ENCODE peak calls at places on chromosomes 6 and 20, in four cellular contexts. One of them, this sample, is unnamed.

GRCh38 chr6:111871207-111871606 is 2.0 kb downstream of the FYN start:
- ATAC-seq in natural killer cell treated with Interleukin-12 subunit alpha and Interleukin-12 subunit beta and Interleukin-15 and Interleukin-18, amount 100 ng/mL, for 72 hours: peak
- ATAC-seq in SK-N-SH treated with all-trans-retinoic acid at 6 μM for 48 hours: no peak
- ATAC-seq in right lobe of liver: no peak
- ATAC-seq in this sample: no peak

GRCh38 chr6:22827760-22828159 is 258.4 kb downstream of the HDGFL1 start:
- ATAC-seq in natural killer cell treated with Interleukin-12 subunit alpha and Interleukin-12 subunit beta and Interleukin-15 and Interleukin-18, amount 100 ng/mL, for 72 hours: no peak
- ATAC-seq in SK-N-SH treated with all-trans-retinoic acid at 6 μM for 48 hours: peak
- ATAC-seq in right lobe of liver: no peak
- ATAC-seq in this sample: no peak

GRCh38 chr20:35146299-35146921 is 726 bp downstream of the EDEM2 start:
- ATAC-seq in natural killer cell treated with Interleukin-12 subunit alpha and Interleukin-12 subunit beta and Interleukin-15 and Interleukin-18, amount 100 ng/mL, for 72 hours: no peak
- ATAC-seq in SK-N-SH treated with all-trans-retinoic acid at 6 μM for 48 hours: peak
- ATAC-seq in right lobe of liver: peak
- ATAC-seq in this sample: peak

GRCh38 chr6:154872605-154873004 is 122.5 kb upstream of the TIAM2 start:
- ATAC-seq in natural killer cell treated with Interleukin-12 subunit alpha and Interleukin-12 subunit beta and Interleukin-15 and Interleukin-18, amount 100 ng/mL, for 72 hours: no peak
- ATAC-seq in SK-N-SH treated with all-trans-retinoic acid at 6 μM for 48 hours: peak
- ATAC-seq in right lobe of liver: no peak
- ATAC-seq in this sample: no peak

GRCh38 chr6:149501201-149501600 is 16.4 kb upstream of the ZC3H12D start:
- ATAC-seq in natural killer cell treated with Interleukin-12 subunit alpha and Interleukin-12 subunit beta and Interleukin-15 and Interleukin-18, amount 100 ng/mL, for 72 hours: no peak
- ATAC-seq in SK-N-SH treated with all-trans-retinoic acid at 6 μM for 48 hours: no peak
- ATAC-seq in right lobe of liver: no peak
- ATAC-seq in this sample: no peak

GRCh38 chr6:17884501-17885039 is 102.9 kb downstream of the KIF13A start:
- ATAC-seq in natural killer cell treated with Interleukin-12 subunit alpha and Interleukin-12 subunit beta and Interleukin-15 and Interleukin-18, amount 100 ng/mL, for 72 hours: peak
- ATAC-seq in SK-N-SH treated with all-trans-retinoic acid at 6 μM for 48 hours: no peak
- ATAC-seq in right lobe of liver: peak
- ATAC-seq in this sample: no peak

GRCh38 chr6:143962644-143962929 is 45.5 kb downstream of the PLAGL1 start:
- ATAC-seq in natural killer cell treated with Interleukin-12 subunit alpha and Interleukin-12 subunit beta and Interleukin-15 and Interleukin-18, amount 100 ng/mL, for 72 hours: no peak
- ATAC-seq in SK-N-SH treated with all-trans-retinoic acid at 6 μM for 48 hours: no peak
- ATAC-seq in right lobe of liver: no peak
- ATAC-seq in this sample: no peak

GRCh38 chr20:4193053-4193452 is 177.7 kb upstream of the RNF24 start:
- ATAC-seq in natural killer cell treated with Interleukin-12 subunit alpha and Interleukin-12 subunit beta and Interleukin-15 and Interleukin-18, amount 100 ng/mL, for 72 hours: no peak
- ATAC-seq in SK-N-SH treated with all-trans-retinoic acid at 6 μM for 48 hours: no peak
- ATAC-seq in right lobe of liver: no peak
- ATAC-seq in this sample: no peak

GRCh38 chr6:111445786-111446395 is 37.1 kb downstream of the REV3L start:
- ATAC-seq in natural killer cell treated with Interleukin-12 subunit alpha and Interleukin-12 subunit beta and Interleukin-15 and Interleukin-18, amount 100 ng/mL, for 72 hours: no peak
- ATAC-seq in SK-N-SH treated with all-trans-retinoic acid at 6 μM for 48 hours: peak
- ATAC-seq in right lobe of liver: no peak
- ATAC-seq in this sample: no peak

GRCh38 chr6:40550096-40550731 is 37.0 kb downstream of the LRFN2 start:
- ATAC-seq in natural killer cell treated with Interleukin-12 subunit alpha and Interleukin-12 subunit beta and Interleukin-15 and Interleukin-18, amount 100 ng/mL, for 72 hours: peak
- ATAC-seq in SK-N-SH treated with all-trans-retinoic acid at 6 μM for 48 hours: peak
- ATAC-seq in right lobe of liver: peak
- ATAC-seq in this sample: peak

GRCh38 chr20:24672886-24673677 is 203.7 kb downstream of the SYNDIG1 start:
- ATAC-seq in natural killer cell treated with Interleukin-12 subunit alpha and Interleukin-12 subunit beta and Interleukin-15 and Interleukin-18, amount 100 ng/mL, for 72 hours: no peak
- ATAC-seq in SK-N-SH treated with all-trans-retinoic acid at 6 μM for 48 hours: peak
- ATAC-seq in right lobe of liver: no peak
- ATAC-seq in this sample: no peak

GRCh38 chr6:3325210-3325609 is 66.5 kb downstream of the PSMG4 start:
- ATAC-seq in natural killer cell treated with Interleukin-12 subunit alpha and Interleukin-12 subunit beta and Interleukin-15 and Interleukin-18, amount 100 ng/mL, for 72 hours: no peak
- ATAC-seq in SK-N-SH treated with all-trans-retinoic acid at 6 μM for 48 hours: peak
- ATAC-seq in right lobe of liver: no peak
- ATAC-seq in this sample: no peak

GRCh38 chr20:63551068-63551467 is 2.9 kb upstream of the FNDC11 start:
- ATAC-seq in natural killer cell treated with Interleukin-12 subunit alpha and Interleukin-12 subunit beta and Interleukin-15 and Interleukin-18, amount 100 ng/mL, for 72 hours: no peak
- ATAC-seq in SK-N-SH treated with all-trans-retinoic acid at 6 μM for 48 hours: no peak
- ATAC-seq in right lobe of liver: peak
- ATAC-seq in this sample: no peak

GRCh38 chr6:83853178-83853967 is at the start of gene RIPPLY2:
- ATAC-seq in natural killer cell treated with Interleukin-12 subunit alpha and Interleukin-12 subunit beta and Interleukin-15 and Interleukin-18, amount 100 ng/mL, for 72 hours: peak
- ATAC-seq in SK-N-SH treated with all-trans-retinoic acid at 6 μM for 48 hours: peak
- ATAC-seq in right lobe of liver: peak
- ATAC-seq in this sample: peak

GRCh38 chr6:148349466-148349865 is 6.8 kb downstream of the SASH1 start:
- ATAC-seq in natural killer cell treated with Interleukin-12 subunit alpha and Interleukin-12 subunit beta and Interleukin-15 and Interleukin-18, amount 100 ng/mL, for 72 hours: no peak
- ATAC-seq in SK-N-SH treated with all-trans-retinoic acid at 6 μM for 48 hours: no peak
- ATAC-seq in right lobe of liver: no peak
- ATAC-seq in this sample: peak

GRCh38 chr6:163573503-163574179 is 159.1 kb downstream of the QKI start:
- ATAC-seq in natural killer cell treated with Interleukin-12 subunit alpha and Interleukin-12 subunit beta and Interleukin-15 and Interleukin-18, amount 100 ng/mL, for 72 hours: no peak
- ATAC-seq in SK-N-SH treated with all-trans-retinoic acid at 6 μM for 48 hours: no peak
- ATAC-seq in right lobe of liver: no peak
- ATAC-seq in this sample: no peak

This sample was measured in esophagus mucosa.